ENCODE peak calls at places on chromosomes 6 and 20, in eight cellular contexts. D is osteocyte, S is psoas muscle, C is glutamatergic neuron, A is WTC11, N is neural crest cell, F is Peyer's patch, P is brain microvascular endothelial cell. T is an unnamed sample.

GRCh38 chr6:130183271-130184222 is 39.2 kb downstream of the SAMD3 start:
- DNase-seq in D (no peak), S (no peak), C (no peak), A (no peak), N (no peak), F (peak), P (no peak), T (no peak)

GRCh38 chr6:166563805-166564204 is 22.7 kb downstream of the RAMACL start:
- DNase-seq in D (no peak), S (no peak), C (no peak), A (no peak), N (no peak), F (no peak), P (no peak), T (no peak)

GRCh38 chr20:37471741-37472235 is 49.3 kb upstream of the NNAT start:
- DNase-seq in D (no peak), S (no peak), C (no peak), A (no peak), N (no peak), F (no peak), P (no peak), T (no peak)

GRCh38 chr6:138454976-138455706 is 44.2 kb downstream of the NHSL1 start:
- DNase-seq in D (no peak), S (no peak), C (no peak), A (peak), N (no peak), F (peak), P (no peak), T (no peak)

GRCh38 chr6:139242457-139243240 is 49.1 kb downstream of the TXLNB start:
- DNase-seq in D (peak), S (no peak), C (no peak), A (no peak), N (no peak), F (no peak), P (no peak), T (no peak)

GRCh38 chr6:158565482-158566040 is 5.7 kb downstream of the TMEM181 start:
- DNase-seq in D (no peak), S (no peak), C (no peak), A (no peak), N (no peak), F (peak), P (no peak), T (no peak)

GRCh38 chr20:1150968-1151367 is 32.6 kb downstream of the PSMF1 start:
- DNase-seq in D (no peak), S (no peak), C (no peak), A (no peak), N (no peak), F (no peak), P (no peak), T (no peak)

GRCh38 chr6:125834347-125834746 is 43.6 kb downstream of the NCOA7 start:
- DNase-seq in D (no peak), S (no peak), C (no peak), A (no peak), N (no peak), F (peak), P (no peak), T (no peak)

GRCh38 chr6:156175971-156176421 is 601.2 kb upstream of the ARID1B start:
- DNase-seq in D (no peak), S (peak), C (no peak), A (peak), N (no peak), F (no peak), P (no peak), T (peak)

GRCh38 chr6:21348462-21349195 is 244.9 kb upstream of the SOX4 start:
- DNase-seq in D (no peak), S (peak), C (peak), A (peak), N (no peak), F (no peak), P (peak), T (peak)

GRCh38 chr20:34983089-34983820 is 27.6 kb downstream of the MYH7B start:
- DNase-seq in D (no peak), S (no peak), C (no peak), A (no peak), N (no peak), F (no peak), P (no peak), T (no peak)

GRCh38 chr6:3390698-3391097 is 66.2 kb downstream of the SLC22A23 start:
- DNase-seq in D (no peak), S (peak), C (no peak), A (no peak), N (no peak), F (peak), P (peak), T (no peak)

GRCh38 chr6:25456249-25456648 is 177.1 kb downstream of the CARMIL1 start:
- DNase-seq in D (no peak), S (no peak), C (no peak), A (no peak), N (no peak), F (no peak), P (no peak), T (no peak)

GRCh38 chr6:75211920-75212590 is 6.2 kb upstream of the COL12A1 start:
- DNase-seq in D (no peak), S (no peak), C (no peak), A (no peak), N (no peak), F (peak), P (no peak), T (no peak)

GRCh38 chr20:50003253-50003656 is 20.5 kb downstream of the SNAI1 start:
- DNase-seq in D (no peak), S (no peak), C (no peak), A (no peak), N (no peak), F (no peak), P (peak), T (no peak)

GRCh38 chr20:11675920-11676617 is 241.6 kb upstream of the BTBD3 start:
- DNase-seq in D (no peak), S (no peak), C (no peak), A (no peak), N (no peak), F (no peak), P (no peak), T (no peak)

GRCh38 chr6:67976486-67976885 is 658.6 kb upstream of the ADGRB3 start:
- DNase-seq in D (no peak), S (no peak), C (no peak), A (no peak), N (no peak), F (no peak), P (no peak), T (no peak)

GRCh38 chr6:151610336-151610735 is 116.5 kb downstream of the CCDC170 start:
- DNase-seq in D (no peak), S (no peak), C (no peak), A (no peak), N (no peak), F (no peak), P (no peak), T (no peak)

GRCh38 chr6:106997392-106998257 is 23.1 kb upstream of the CD24 start:
- DNase-seq in D (no peak), S (no peak), C (peak), A (peak), N (peak), F (peak), P (peak), T (peak)

GRCh38 chr20:63062188-63063140 is 55.7 kb upstream of the BHLHE23 start:
- DNase-seq in D (peak), S (no peak), C (peak), A (peak), N (no peak), F (peak), P (no peak), T (no peak)

GRCh38 chr6:150560004-150560883 is 39.4 kb upstream of the PLEKHG1 start:
- DNase-seq in D (no peak), S (no peak), C (no peak), A (no peak), N (no peak), F (no peak), P (no peak), T (no peak)

GRCh38 chr6:101650402-101651100 is 257.0 kb downstream of the GRIK2 start:
- DNase-seq in D (no peak), S (no peak), C (no peak), A (no peak), N (no peak), F (no peak), P (no peak), T (no peak)

GRCh38 chr6:14450133-14451040 is 332.8 kb downstream of the CD83 start:
- DNase-seq in D (no peak), S (no peak), C (no peak), A (no peak), N (no peak), F (no peak), P (no peak), T (no peak)

GRCh38 chr6:81938014-81938761 is 185.7 kb upstream of the TENT5A start:
- DNase-seq in D (no peak), S (no peak), C (no peak), A (no peak), N (no peak), F (peak), P (peak), T (no peak)

GRCh38 chr6:145836170-145836569 is 21.6 kb upstream of the FBXO30 start:
- DNase-seq in D (no peak), S (peak), C (no peak), A (no peak), N (no peak), F (no peak), P (peak), T (no peak)

GRCh38 chr6:37688088-37688850 is 9.4 kb downstream of the MDGA1 start:
- DNase-seq in D (no peak), S (no peak), C (no peak), A (no peak), N (no peak), F (no peak), P (no peak), T (no peak)

GRCh38 chr20:24672886-24673677 is 203.7 kb downstream of the SYNDIG1 start:
- DNase-seq in D (no peak), S (no peak), C (no peak), A (no peak), N (no peak), F (no peak), P (peak), T (no peak)

GRCh38 chr20:35637266-35637665 is 21.6 kb downstream of the SPAG4 start:
- DNase-seq in D (no peak), S (no peak), C (no peak), A (no peak), N (no peak), F (no peak), P (no peak), T (no peak)

GRCh38 chr20:44129996-44130718 is 56.8 kb downstream of the JPH2 start:
- DNase-seq in D (no peak), S (no peak), C (no peak), A (no peak), N (no peak), F (no peak), P (no peak), T (no peak)

GRCh38 chr6:156949376-156949775 is 172.2 kb downstream of the ARID1B start:
- DNase-seq in D (no peak), S (no peak), C (no peak), A (no peak), N (no peak), F (no peak), P (peak), T (no peak)

GRCh38 chr6:30450908-30451818 is 38.1 kb upstream of the HLA-E start:
- DNase-seq in D (no peak), S (peak), C (no peak), A (peak), N (no peak), F (peak), P (peak), T (peak)

GRCh38 chr6:18022398-18023231 is 35.2 kb upstream of the KIF13A start:
- DNase-seq in D (peak), S (no peak), C (no peak), A (peak), N (peak), F (no peak), P (peak), T (peak)

GRCh38 chr6:124823240-124824105 is 138.8 kb upstream of the RNF217 start:
- DNase-seq in D (no peak), S (no peak), C (no peak), A (no peak), N (no peak), F (no peak), P (no peak), T (no peak)

GRCh38 chr6:89117285-89118108 is at the start of gene SRSF12:
- DNase-seq in D (peak), S (peak), C (peak), A (peak), N (peak), F (peak), P (no peak), T (peak)

GRCh38 chr6:89121934-89122333 is 4.1 kb upstream of the SRSF12 start:
- DNase-seq in D (no peak), S (no peak), C (no peak), A (no peak), N (no peak), F (no peak), P (no peak), T (no peak)

GRCh38 chr6:89120371-89120770 is 2.5 kb upstream of the SRSF12 start:
- DNase-seq in D (no peak), S (no peak), C (no peak), A (no peak), N (no peak), F (no peak), P (no peak), T (no peak)

GRCh38 chr6:89118931-89119330 is 1.1 kb upstream of the SRSF12 start:
- DNase-seq in D (no peak), S (no peak), C (no peak), A (no peak), N (no peak), F (no peak), P (no peak), T (no peak)

GRCh38 chr6:89122625-89123024 is 4.8 kb upstream of the SRSF12 start:
- DNase-seq in D (no peak), S (no peak), C (no peak), A (no peak), N (no peak), F (no peak), P (no peak), T (no peak)
- TF ChIP-seq CTCF in D (peak), S (peak), C (no peak), A (no peak), N (peak), F (peak), P (peak), T (no peak)

GRCh38 chr6:119100115-119100514 is 21.7 kb upstream of the FAM184A start:
- DNase-seq in D (no peak), S (no peak), C (no peak), A (no peak), N (no peak), F (no peak), P (no peak), T (no peak)
- TF ChIP-seq CTCF in D (no peak), S (no peak), C (no peak), A (no peak), N (no peak), F (no peak), P (no peak), T (no peak)

GRCh38 chr6:89375427-89375868 is 22.9 kb upstream of the UBE2J1 start:
- DNase-seq in D (no peak), S (peak), C (peak), A (peak), N (no peak), F (peak), P (no peak), T (peak)
- TF ChIP-seq CTCF in D (peak), S (peak), C (no peak), A (no peak), N (peak), F (peak), P (peak), T (no peak)

GRCh38 chr6:100573169-100573568 is 108.4 kb upstream of the SIM1 start:
- DNase-seq in D (no peak), S (no peak), C (no peak), A (no peak), N (no peak), F (no peak), P (peak), T (no peak)
- TF ChIP-seq CTCF in D (peak), S (no peak), C (peak), A (peak), N (peak), F (no peak), P (peak), T (peak)

DNA sequence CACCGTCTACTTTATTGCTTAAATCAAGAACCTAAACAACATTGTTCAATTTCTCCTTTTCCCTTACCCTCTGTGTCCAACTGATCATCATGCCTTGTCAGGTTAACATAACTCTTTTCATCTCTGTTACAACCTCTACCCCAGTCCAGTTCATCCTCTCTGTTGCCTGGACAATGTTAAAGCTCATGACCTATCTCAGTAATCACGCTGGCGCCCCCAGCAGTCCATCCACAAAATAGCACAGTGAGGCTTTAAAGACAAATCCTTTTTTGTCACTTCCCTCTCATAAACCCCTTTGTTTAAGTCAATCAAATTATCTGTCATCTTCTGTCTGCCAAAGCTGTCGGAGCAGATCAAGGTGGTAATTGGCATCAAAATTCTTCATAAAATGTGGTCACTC is 140.1 kb downstream of the QKI start:
- DNase-seq in D (no peak), S (peak), C (peak), A (peak), N (peak), F (peak), P (peak), T (peak)
- TF ChIP-seq CTCF in D (peak), S (peak), C (peak), A (peak), N (peak), F (peak), P (peak), T (peak)

GRCh38 chr20:59645761-59646171 is 41.4 kb downstream of the PHACTR3 start:
- DNase-seq in D (peak), S (no peak), C (no peak), A (no peak), N (no peak), F (no peak), P (no peak), T (no peak)
- TF ChIP-seq CTCF in D (no peak), S (no peak), C (peak), A (no peak), N (no peak), F (no peak), P (no peak), T (no peak)

DNA sequence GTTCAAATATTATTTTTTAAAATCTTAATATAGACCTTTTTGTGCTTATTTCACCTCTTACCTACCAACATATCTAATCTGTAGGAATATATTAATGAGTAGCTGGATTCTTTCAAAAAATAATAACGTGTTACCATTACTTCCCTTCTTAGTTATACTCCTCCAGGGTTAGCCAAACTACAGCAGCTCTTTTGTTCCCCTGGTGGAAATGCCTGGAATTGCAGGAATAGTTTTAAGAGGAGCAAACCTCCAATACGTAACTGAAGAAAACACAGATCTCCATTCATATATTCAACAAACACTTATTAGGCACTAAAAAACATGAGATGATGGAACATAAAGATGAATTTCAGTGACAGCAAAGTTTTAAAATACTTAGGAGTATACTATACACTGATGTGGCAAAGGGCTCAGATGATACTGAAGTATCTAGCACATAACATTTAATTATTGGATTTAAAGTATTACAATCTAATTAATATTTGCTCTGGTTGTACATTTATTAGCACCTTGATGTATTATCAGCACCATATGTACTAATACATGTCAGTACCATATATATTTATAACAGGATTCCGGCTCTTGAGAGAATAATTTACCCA is 78.3 kb downstream of the TBX18 start:
- DNase-seq in D (no peak), S (no peak), C (no peak), A (peak), N (peak), F (no peak), P (peak), T (no peak)
- TF ChIP-seq CTCF in D (peak), S (peak), C (peak), A (peak), N (peak), F (peak), P (peak), T (peak)

GRCh38 chr6:7148100-7148822 is 40.5 kb downstream of the RREB1 start:
- DNase-seq in D (peak), S (no peak), C (no peak), A (no peak), N (no peak), F (no peak), P (peak), T (no peak)
- TF ChIP-seq CTCF in D (no peak), S (no peak), C (no peak), A (no peak), N (no peak), F (no peak), P (no peak), T (no peak)

T was measured in nephron progenitor cell.